ENCODE peak calls at places on chromosomes 2 and 18, in seven cellular contexts. U, Y, A, W, V, O and E are unnamed samples.

GRCh38 chr2:157876771-157877108 is 610 bp upstream of the ACVR1 start:
- DNase-seq in U (no peak), W (no peak), Y (no peak), O (peak), A (no peak), V (no peak), E (no peak)

GRCh38 chr2:98713332-98714015 is 17.5 kb downstream of the MGAT4A start:
- DNase-seq in W (peak), U (no peak), Y (no peak), A (no peak), O (no peak), V (no peak), E (no peak)

GRCh38 chr2:974054-974453 is 23.4 kb downstream of the SNTG2 start:
- DNase-seq in V (no peak), O (no peak), W (no peak), U (no peak), Y (no peak), A (peak), E (no peak)

GRCh38 chr2:47051562-47051961 is 103.5 kb downstream of the STPG4 start:
- DNase-seq in U (no peak), V (no peak), Y (no peak), O (no peak), W (no peak), A (no peak), E (no peak)

GRCh38 chr2:172242968-172243367 is 140.3 kb upstream of the DLX2 start:
- DNase-seq in Y (no peak), W (no peak), O (peak), A (no peak), U (no peak), V (no peak), E (peak)

GRCh38 chr18:79449551-79450288 is 54.0 kb downstream of the NFATC1 start:
- DNase-seq in O (no peak), W (no peak), Y (no peak), V (no peak), U (no peak), A (no peak), E (no peak)

GRCh38 chr2:219507555-219508443 is 6.5 kb upstream of the ASIC4 start:
- DNase-seq in V (no peak), Y (peak), O (no peak), A (no peak), W (no peak), U (no peak), E (peak)

GRCh38 chr2:133324150-133324561 is 244.1 kb downstream of the NCKAP5 start:
- DNase-seq in V (no peak), Y (no peak), U (peak), W (no peak), A (no peak), O (peak), E (peak)

GRCh38 chr2:224584111-224584764 is 925 bp downstream of the CUL3 start:
- DNase-seq in Y (peak), U (peak), A (peak), O (peak), V (peak), W (peak), E (peak)

GRCh38 chr2:211516537-211516936 is 960.1 kb downstream of the CPS1 start:
- DNase-seq in O (no peak), U (no peak), Y (no peak), V (no peak), A (no peak), W (no peak), E (no peak)

GRCh38 chr2:8090748-8091700 is 590.8 kb upstream of the ID2 start:
- DNase-seq in A (peak), V (peak), O (peak), Y (peak), W (peak), U (peak), E (peak)

GRCh38 chr2:217943379-217944321 is 59.1 kb downstream of the TNS1 start:
- DNase-seq in O (peak), W (no peak), A (no peak), V (peak), Y (peak), U (peak), E (no peak)

GRCh38 chr18:30044496-30044895 is 998.0 kb downstream of the DSC3 start:
- DNase-seq in W (no peak), U (no peak), O (no peak), V (no peak), A (no peak), Y (no peak), E (no peak)

GRCh38 chr18:31819106-31819924 is 58.6 kb upstream of the SLC25A52 start:
- DNase-seq in W (peak), V (no peak), O (peak), Y (no peak), U (peak), A (peak), E (peak)

GRCh38 chr2:160596431-160596830 is 102.8 kb upstream of the RBMS1 start:
- DNase-seq in Y (no peak), W (no peak), O (no peak), V (no peak), A (no peak), U (peak), E (no peak)

GRCh38 chr2:193973781-193974180 is 1683.2 kb upstream of the SLC39A10 start:
- DNase-seq in W (no peak), Y (no peak), O (no peak), V (no peak), U (no peak), A (no peak), E (no peak)

GRCh38 chr2:134391751-134392160 is 137.9 kb downstream of the MGAT5 start:
- DNase-seq in Y (no peak), W (peak), U (no peak), V (no peak), O (no peak), A (no peak), E (no peak)

GRCh38 chr2:44802409-44803099 is 138.9 kb upstream of the SIX3 start:
- DNase-seq in O (no peak), Y (no peak), A (no peak), W (no peak), U (no peak), V (no peak), E (no peak)

GRCh38 chr18:75201936-75202335 is 7.0 kb downstream of the PTGR3 start:
- DNase-seq in W (no peak), O (no peak), U (no peak), Y (no peak), V (no peak), A (no peak), E (peak)

GRCh38 chr18:10416020-10416419 is 38.4 kb upstream of the APCDD1 start:
- DNase-seq in Y (no peak), W (no peak), V (no peak), U (no peak), A (no peak), O (no peak), E (no peak)

GRCh38 chr2:237643582-237643981 is 16.2 kb downstream of the LRRFIP1 start:
- DNase-seq in U (no peak), W (no peak), A (no peak), Y (no peak), O (no peak), V (no peak), E (no peak)

GRCh38 chr2:210092791-210093190 is 78.4 kb downstream of the KANSL1L start:
- DNase-seq in W (no peak), A (no peak), V (no peak), O (no peak), U (no peak), Y (no peak), E (no peak)

GRCh38 chr2:74440378-74441110 is 1.2 kb downstream of the RTKN start:
- DNase-seq in Y (peak), A (peak), V (peak), O (peak), U (peak), W (peak), E (peak)

GRCh38 chr2:99481941-99482340 is 7.9 kb downstream of the REV1 start:
- DNase-seq in A (peak), Y (no peak), W (peak), O (peak), U (peak), V (no peak), E (peak)

GRCh38 chr2:234952270-234953115 is 676 bp downstream of the SH3BP4 start:
- DNase-seq in A (no peak), Y (no peak), O (no peak), V (no peak), U (no peak), W (no peak), E (no peak)

GRCh38 chr2:137797630-137798029 is 166.6 kb upstream of the HNMT start:
- DNase-seq in V (no peak), A (no peak), W (no peak), O (no peak), U (no peak), Y (no peak), E (no peak)

GRCh38 chr2:152097291-152098032 is 1.4 kb downstream of the CACNB4 start:
- DNase-seq in U (peak), V (no peak), W (peak), O (peak), Y (no peak), A (no peak), E (peak)

GRCh38 chr2:202574541-202574940 is 60.2 kb upstream of the FAM117B start:
- DNase-seq in W (no peak), V (no peak), O (peak), U (no peak), A (no peak), Y (no peak), E (no peak)

GRCh38 chr2:14363137-14363536 is 269.4 kb upstream of the LRATD1 start:
- DNase-seq in W (no peak), V (no peak), U (no peak), A (no peak), O (no peak), Y (no peak), E (no peak)

GRCh38 chr2:222576390-222577081 is 79.4 kb downstream of the FARSB start:
- DNase-seq in Y (no peak), V (no peak), O (no peak), W (no peak), U (no peak), A (no peak), E (no peak)

GRCh38 chr2:224909885-224910517 is 132.3 kb downstream of the DOCK10 start:
- DNase-seq in A (no peak), U (peak), V (peak), Y (no peak), O (peak), W (no peak), E (peak)

GRCh38 chr2:16615687-16616615 is 49.7 kb downstream of the CYRIA start:
- DNase-seq in V (no peak), U (no peak), Y (no peak), W (no peak), A (no peak), O (peak), E (no peak)
- TF ChIP-seq CTCF in V (no peak), U (no peak), Y (no peak), W (no peak), A (peak), O (no peak), E (no peak)

DNA sequence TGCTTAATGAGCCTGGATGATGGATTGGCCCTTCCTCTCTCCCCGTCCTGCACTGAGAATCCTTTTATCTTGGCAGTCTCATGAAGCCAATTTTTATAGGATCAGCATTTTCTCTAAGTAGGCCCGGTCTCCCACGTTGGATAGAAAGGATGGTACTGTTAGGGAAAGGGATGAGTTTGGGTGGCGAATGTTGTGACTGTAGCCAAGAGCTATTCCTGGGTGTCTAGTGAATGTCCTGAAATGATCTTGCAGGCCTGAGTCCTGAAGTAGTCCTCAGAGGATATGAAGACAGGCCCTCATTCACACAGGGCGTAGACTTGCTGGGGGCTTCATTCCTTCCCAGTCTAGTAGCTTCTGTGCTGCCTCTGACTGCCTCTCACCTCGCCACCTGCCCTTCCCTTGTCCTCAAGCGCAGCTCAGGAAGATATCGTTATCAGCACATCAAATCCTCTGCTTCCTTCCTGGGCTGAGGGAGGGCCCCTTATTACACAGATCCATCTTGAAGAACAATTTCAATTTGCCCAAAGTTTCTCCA is 8.9 kb downstream of the LBH start:
- DNase-seq in O (no peak), Y (no peak), A (no peak), W (no peak), V (no peak), U (no peak), E (no peak)
- H3K4me3 ChIP-seq in O (no peak), Y (no peak), A (no peak), W (no peak), V (peak), U (peak), E (no peak)

DNA sequence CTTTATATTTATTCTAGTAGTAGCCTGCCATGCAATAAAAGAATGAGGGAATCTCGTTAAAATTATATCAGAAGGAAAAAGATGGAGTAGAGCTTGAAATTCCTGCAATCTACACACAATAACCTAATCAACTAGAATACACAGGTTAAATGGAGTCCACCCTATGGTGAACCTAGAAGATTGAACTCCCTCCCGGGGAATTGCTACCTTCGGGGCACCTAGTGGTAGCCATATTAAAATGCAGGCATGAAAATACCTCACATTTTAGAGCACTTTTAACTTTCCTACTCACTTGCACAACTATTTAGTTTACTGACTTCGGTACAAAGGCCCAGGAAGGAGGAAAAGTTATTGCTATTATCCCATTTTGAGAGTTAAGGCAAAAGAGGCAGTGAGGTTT is 174.5 kb downstream of the SS18 start:
- DNase-seq in V (no peak), Y (no peak), O (no peak), A (peak), W (no peak), U (no peak), E (no peak)
- TF ChIP-seq CTCF in V (no peak), Y (no peak), O (no peak), A (peak), W (peak), U (no peak), E (no peak)

GRCh38 chr2:63059434-63060078 is 8.9 kb downstream of the OTX1 start:
- DNase-seq in O (no peak), W (no peak), U (no peak), V (no peak), A (no peak), Y (no peak), E (no peak)

GRCh38 chr2:63057249-63058148 is 6.9 kb downstream of the OTX1 start:
- DNase-seq in A (no peak), O (no peak), U (no peak), W (no peak), Y (no peak), V (no peak), E (no peak)

GRCh38 chr2:63060079-63060482 is 9.5 kb downstream of the OTX1 start:
- DNase-seq in O (peak), W (no peak), Y (no peak), A (no peak), U (no peak), V (no peak), E (no peak)

GRCh38 chr2:63058149-63058741 is 7.6 kb downstream of the OTX1 start:
- DNase-seq in A (no peak), O (peak), U (no peak), Y (no peak), W (no peak), V (no peak), E (no peak)

GRCh38 chr2:63058742-63059433 is 8.3 kb downstream of the OTX1 start:
- DNase-seq in W (no peak), A (no peak), O (no peak), U (no peak), V (no peak), Y (no peak), E (no peak)
- H3K4me3 ChIP-seq in W (no peak), A (no peak), O (no peak), U (no peak), V (peak), Y (no peak), E (no peak)

GRCh38 chr18:56831988-56832387 is 180.8 kb downstream of the WDR7 start:
- DNase-seq in W (no peak), Y (no peak), V (no peak), U (no peak), A (no peak), O (no peak), E (no peak)

GRCh38 chr18:56836173-56836572 is 185.0 kb downstream of the WDR7 start:
- DNase-seq in V (no peak), U (no peak), W (no peak), O (no peak), A (no peak), Y (no peak), E (no peak)

GRCh38 chr18:56835331-56835730 is 184.2 kb downstream of the WDR7 start:
- DNase-seq in W (no peak), O (no peak), A (no peak), V (no peak), Y (no peak), U (peak), E (no peak)
- TF ChIP-seq CTCF in W (no peak), O (no peak), A (no peak), V (no peak), Y (no peak), U (no peak), E (no peak)

DNA sequence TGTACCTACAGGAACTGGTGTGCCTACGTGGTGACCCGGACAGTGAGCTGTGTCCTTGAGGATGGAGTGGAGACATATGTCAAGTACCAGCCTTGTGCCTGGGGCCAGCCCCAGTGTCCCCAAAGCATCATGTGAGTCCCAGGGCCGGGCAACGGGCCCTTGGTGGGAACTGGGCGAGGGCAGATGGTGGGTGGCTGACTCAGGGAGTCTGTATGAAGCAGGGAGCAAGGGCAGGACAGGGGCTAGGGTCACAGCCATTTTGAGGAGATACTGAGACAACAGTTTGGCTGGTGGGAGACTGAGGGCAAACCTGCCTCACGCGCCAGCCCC is 1.7 kb downstream of the EMILIN1 start:
- DNase-seq in U (no peak), A (no peak), V (no peak), W (no peak), Y (peak), O (no peak), E (no peak)
- H3K4me3 ChIP-seq in U (peak), A (no peak), V (peak), W (no peak), Y (no peak), O (peak), E (peak)

DNA sequence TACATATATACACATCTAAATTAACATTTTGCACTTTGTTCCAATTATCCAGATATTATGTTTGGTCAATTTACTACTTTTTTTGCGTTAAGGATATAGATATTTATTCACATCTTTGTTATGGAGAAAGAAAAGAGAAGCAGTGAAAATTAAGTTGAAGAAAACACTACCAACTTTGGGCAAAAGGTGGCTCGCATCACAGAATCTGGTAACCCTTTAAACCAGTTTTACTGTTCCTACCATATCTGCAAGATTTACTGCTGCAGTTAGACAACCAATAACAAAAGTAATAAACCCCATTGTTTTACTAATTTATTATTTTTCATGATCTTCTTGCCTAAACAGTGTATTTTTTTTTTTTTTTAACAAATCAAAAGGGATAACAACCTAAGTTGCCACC is 53.6 kb downstream of the SMAD2 start:
- DNase-seq in Y (no peak), W (no peak), U (no peak), A (no peak), V (no peak), O (no peak), E (no peak)
- TF ChIP-seq CTCF in Y (no peak), W (no peak), U (no peak), A (no peak), V (no peak), O (no peak), E (no peak)

GRCh38 chr18:23365602-23366001 is 87.5 kb upstream of the RIOK3 start:
- DNase-seq in A (no peak), W (no peak), O (peak), V (no peak), U (peak), Y (no peak), E (peak)

GRCh38 chr18:23357992-23358594 is 95.0 kb upstream of the RIOK3 start:
- DNase-seq in W (no peak), A (no peak), Y (no peak), U (peak), V (peak), O (peak), E (no peak)

GRCh38 chr18:23369231-23369630 is 83.9 kb upstream of the RIOK3 start:
- DNase-seq in A (no peak), O (no peak), W (no peak), Y (no peak), V (no peak), U (no peak), E (no peak)

GRCh38 chr18:23363865-23364570 is 89.1 kb upstream of the RIOK3 start:
- DNase-seq in U (no peak), W (no peak), Y (no peak), A (no peak), O (no peak), V (no peak), E (no peak)
- H3K4me3 ChIP-seq in U (no peak), W (no peak), Y (no peak), A (no peak), O (no peak), V (no peak), E (no peak)

GRCh38 chr2:10864888-10865551 is 46.7 kb upstream of the KCNF1 start:
- DNase-seq in U (no peak), A (peak), Y (no peak), W (peak), V (no peak), O (no peak), E (no peak)
- TF ChIP-seq CTCF in U (peak), A (peak), Y (no peak), W (peak), V (no peak), O (no peak), E (no peak)